ENCODE peak calls at places on chromosome 4, in four cellular contexts. One of them, this sample, is unnamed.

GRCh38 chr4:1168291-1169031 is 3.9 kb downstream of the SPON2 start:
- DNase-seq in uterus: no peak
- DNase-seq in activated CD8-positive, alpha-beta memory T cell treated with anti-CD3 and anti-CD28 coated beads, Interleukin-2, amount 50 U/mL, for 4 hours: no peak
- DNase-seq in stimulated activated CD8-positive, alpha-beta memory T cell treated with anti-CD3 and anti-CD28 coated beads, Interleukin-4, amount 100 ng/mL, for 1 hour: no peak
- DNase-seq in this sample: no peak

GRCh38 chr4:12146349-12146748 is 717.7 kb upstream of the HS3ST1 start:
- DNase-seq in activated CD8-positive, alpha-beta memory T cell treated with anti-CD3 and anti-CD28 coated beads, Interleukin-2, amount 50 U/mL, for 4 hours: no peak
- DNase-seq in stimulated activated CD8-positive, alpha-beta memory T cell treated with anti-CD3 and anti-CD28 coated beads, Interleukin-4, amount 100 ng/mL, for 1 hour: no peak
- DNase-seq in uterus: no peak
- DNase-seq in this sample: no peak

GRCh38 chr4:2400841-2401609 is 17.4 kb downstream of the ZFYVE28 start:
- DNase-seq in activated CD8-positive, alpha-beta memory T cell treated with anti-CD3 and anti-CD28 coated beads, Interleukin-2, amount 50 U/mL, for 4 hours: no peak
- DNase-seq in stimulated activated CD8-positive, alpha-beta memory T cell treated with anti-CD3 and anti-CD28 coated beads, Interleukin-4, amount 100 ng/mL, for 1 hour: no peak
- DNase-seq in uterus: no peak
- DNase-seq in this sample: peak; percentile 46

GRCh38 chr4:133484287-133484686 is 335.2 kb downstream of the PCDH10 start:
- DNase-seq in stimulated activated CD8-positive, alpha-beta memory T cell treated with anti-CD3 and anti-CD28 coated beads, Interleukin-4, amount 100 ng/mL, for 1 hour: no peak
- DNase-seq in activated CD8-positive, alpha-beta memory T cell treated with anti-CD3 and anti-CD28 coated beads, Interleukin-2, amount 50 U/mL, for 4 hours: no peak
- DNase-seq in uterus: no peak
- DNase-seq in this sample: no peak

GRCh38 chr4:124745988-124746801 is 33.7 kb upstream of the ANKRD50 start:
- DNase-seq in stimulated activated CD8-positive, alpha-beta memory T cell treated with anti-CD3 and anti-CD28 coated beads, Interleukin-4, amount 100 ng/mL, for 1 hour: no peak
- DNase-seq in activated CD8-positive, alpha-beta memory T cell treated with anti-CD3 and anti-CD28 coated beads, Interleukin-2, amount 50 U/mL, for 4 hours: no peak
- DNase-seq in uterus: no peak
- DNase-seq in this sample: no peak

GRCh38 chr4:40486534-40486933 is 143.1 kb downstream of the RBM47 start:
- DNase-seq in activated CD8-positive, alpha-beta memory T cell treated with anti-CD3 and anti-CD28 coated beads, Interleukin-2, amount 50 U/mL, for 4 hours: no peak
- DNase-seq in stimulated activated CD8-positive, alpha-beta memory T cell treated with anti-CD3 and anti-CD28 coated beads, Interleukin-4, amount 100 ng/mL, for 1 hour: no peak
- DNase-seq in uterus: no peak
- DNase-seq in this sample: no peak

GRCh38 chr4:103754844-103755243 is 35.1 kb upstream of the TACR3 start:
- DNase-seq in activated CD8-positive, alpha-beta memory T cell treated with anti-CD3 and anti-CD28 coated beads, Interleukin-2, amount 50 U/mL, for 4 hours: no peak
- DNase-seq in stimulated activated CD8-positive, alpha-beta memory T cell treated with anti-CD3 and anti-CD28 coated beads, Interleukin-4, amount 100 ng/mL, for 1 hour: no peak
- DNase-seq in uterus: no peak
- DNase-seq in this sample: no peak

GRCh38 chr4:30863031-30863430 is 142.9 kb downstream of the PCDH7 start:
- DNase-seq in stimulated activated CD8-positive, alpha-beta memory T cell treated with anti-CD3 and anti-CD28 coated beads, Interleukin-4, amount 100 ng/mL, for 1 hour: no peak
- DNase-seq in uterus: no peak
- DNase-seq in activated CD8-positive, alpha-beta memory T cell treated with anti-CD3 and anti-CD28 coated beads, Interleukin-2, amount 50 U/mL, for 4 hours: no peak
- DNase-seq in this sample: no peak

GRCh38 chr4:185472063-185472542 is 570 bp upstream of the CCDC110 start:
- DNase-seq in uterus: no peak
- DNase-seq in activated CD8-positive, alpha-beta memory T cell treated with anti-CD3 and anti-CD28 coated beads, Interleukin-2, amount 50 U/mL, for 4 hours: no peak
- DNase-seq in stimulated activated CD8-positive, alpha-beta memory T cell treated with anti-CD3 and anti-CD28 coated beads, Interleukin-4, amount 100 ng/mL, for 1 hour: no peak
- DNase-seq in this sample: no peak

GRCh38 chr4:144666539-144667175 is 20.7 kb downstream of the HHIP start:
- DNase-seq in stimulated activated CD8-positive, alpha-beta memory T cell treated with anti-CD3 and anti-CD28 coated beads, Interleukin-4, amount 100 ng/mL, for 1 hour: no peak
- DNase-seq in activated CD8-positive, alpha-beta memory T cell treated with anti-CD3 and anti-CD28 coated beads, Interleukin-2, amount 50 U/mL, for 4 hours: no peak
- DNase-seq in uterus: no peak
- DNase-seq in this sample: no peak

GRCh38 chr4:183343730-183344129 is 21.5 kb upstream of the CLDN24 start:
- DNase-seq in uterus: no peak
- DNase-seq in stimulated activated CD8-positive, alpha-beta memory T cell treated with anti-CD3 and anti-CD28 coated beads, Interleukin-4, amount 100 ng/mL, for 1 hour: no peak
- DNase-seq in activated CD8-positive, alpha-beta memory T cell treated with anti-CD3 and anti-CD28 coated beads, Interleukin-2, amount 50 U/mL, for 4 hours: no peak
- DNase-seq in this sample: no peak

GRCh38 chr4:180767330-180767729 is 1475.9 kb upstream of the TENM3 start:
- DNase-seq in activated CD8-positive, alpha-beta memory T cell treated with anti-CD3 and anti-CD28 coated beads, Interleukin-2, amount 50 U/mL, for 4 hours: no peak
- DNase-seq in uterus: no peak
- DNase-seq in stimulated activated CD8-positive, alpha-beta memory T cell treated with anti-CD3 and anti-CD28 coated beads, Interleukin-4, amount 100 ng/mL, for 1 hour: no peak
- DNase-seq in this sample: no peak

This sample was measured in Peyer's patch.